ENCODE peak calls at places on chromosomes 3 and 15, in ten cellular contexts. One of them, this sample, is unnamed.

GRCh38 chr15:80585544-80586018 is 109.5 kb upstream of the ABHD17C start:
- DNase-seq in anterior cingulate cortex: no peak
- DNase-seq in AG10803: no peak
- DNase-seq in left kidney: no peak
- DNase-seq in left cardiac atrium: no peak
- DNase-seq in SK-N-SH: no peak
- DNase-seq in activated CD8-positive, alpha-beta memory T cell treated with anti-CD3 and anti-CD28 coated beads for 48 hours: no peak
- DNase-seq in left colon: peak
- DNase-seq in sciatic nerve: no peak
- DNase-seq in T-helper 2 cell treated with Interferon-gamma antibody and Interleukin-4, amounts not matched to agents 5 μg/mL and 100 μg/mL, for 36 hours: no peak
- DNase-seq in this sample: no peak

GRCh38 chr3:194271459-194272035 is 79.6 kb downstream of the CPN2 start:
- DNase-seq in anterior cingulate cortex: no peak
- DNase-seq in AG10803: no peak
- DNase-seq in left kidney: no peak
- DNase-seq in left cardiac atrium: no peak
- DNase-seq in SK-N-SH: no peak
- DNase-seq in activated CD8-positive, alpha-beta memory T cell treated with anti-CD3 and anti-CD28 coated beads for 48 hours: no peak
- DNase-seq in left colon: no peak
- DNase-seq in sciatic nerve: no peak
- DNase-seq in T-helper 2 cell treated with Interferon-gamma antibody and Interleukin-4, amounts not matched to agents 5 μg/mL and 100 μg/mL, for 36 hours: no peak
- DNase-seq in this sample: no peak

GRCh38 chr3:186361612-186362408 is at the start of gene DGKG:
- DNase-seq in anterior cingulate cortex: peak
- DNase-seq in AG10803: no peak
- DNase-seq in left kidney: peak
- DNase-seq in left cardiac atrium: peak
- DNase-seq in SK-N-SH: peak
- DNase-seq in activated CD8-positive, alpha-beta memory T cell treated with anti-CD3 and anti-CD28 coated beads for 48 hours: peak
- DNase-seq in left colon: peak
- DNase-seq in sciatic nerve: peak
- DNase-seq in T-helper 2 cell treated with Interferon-gamma antibody and Interleukin-4, amounts not matched to agents 5 μg/mL and 100 μg/mL, for 36 hours: no peak
- DNase-seq in this sample: peak

GRCh38 chr3:59444293-59444671 is 394.5 kb upstream of the CFAP20DC start:
- DNase-seq in anterior cingulate cortex: no peak
- DNase-seq in AG10803: no peak
- DNase-seq in left kidney: no peak
- DNase-seq in left cardiac atrium: no peak
- DNase-seq in SK-N-SH: no peak
- DNase-seq in activated CD8-positive, alpha-beta memory T cell treated with anti-CD3 and anti-CD28 coated beads for 48 hours: no peak
- DNase-seq in left colon: no peak
- DNase-seq in sciatic nerve: no peak
- DNase-seq in T-helper 2 cell treated with Interferon-gamma antibody and Interleukin-4, amounts not matched to agents 5 μg/mL and 100 μg/mL, for 36 hours: peak
- DNase-seq in this sample: no peak

GRCh38 chr3:82973810-82974209 is 1212.4 kb upstream of the GBE1 start:
- DNase-seq in anterior cingulate cortex: no peak
- DNase-seq in AG10803: no peak
- DNase-seq in left kidney: no peak
- DNase-seq in left cardiac atrium: no peak
- DNase-seq in SK-N-SH: no peak
- DNase-seq in activated CD8-positive, alpha-beta memory T cell treated with anti-CD3 and anti-CD28 coated beads for 48 hours: no peak
- DNase-seq in left colon: no peak
- DNase-seq in sciatic nerve: no peak
- DNase-seq in T-helper 2 cell treated with Interferon-gamma antibody and Interleukin-4, amounts not matched to agents 5 μg/mL and 100 μg/mL, for 36 hours: no peak
- DNase-seq in this sample: no peak

GRCh38 chr15:83380026-83380425 is 67.1 kb upstream of the SH3GL3 start:
- DNase-seq in anterior cingulate cortex: no peak
- DNase-seq in AG10803: peak
- DNase-seq in left kidney: no peak
- DNase-seq in left cardiac atrium: no peak
- DNase-seq in SK-N-SH: no peak
- DNase-seq in activated CD8-positive, alpha-beta memory T cell treated with anti-CD3 and anti-CD28 coated beads for 48 hours: no peak
- DNase-seq in left colon: no peak
- DNase-seq in sciatic nerve: no peak
- DNase-seq in T-helper 2 cell treated with Interferon-gamma antibody and Interleukin-4, amounts not matched to agents 5 μg/mL and 100 μg/mL, for 36 hours: no peak
- DNase-seq in this sample: no peak

GRCh38 chr3:185470323-185470722 is 28.5 kb downstream of the TMEM41A start:
- DNase-seq in anterior cingulate cortex: no peak
- DNase-seq in AG10803: no peak
- DNase-seq in left kidney: no peak
- DNase-seq in left cardiac atrium: no peak
- DNase-seq in SK-N-SH: no peak
- DNase-seq in activated CD8-positive, alpha-beta memory T cell treated with anti-CD3 and anti-CD28 coated beads for 48 hours: no peak
- DNase-seq in left colon: no peak
- DNase-seq in sciatic nerve: no peak
- DNase-seq in T-helper 2 cell treated with Interferon-gamma antibody and Interleukin-4, amounts not matched to agents 5 μg/mL and 100 μg/mL, for 36 hours: no peak
- DNase-seq in this sample: no peak

GRCh38 chr3:136197159-136197715 is 1.1 kb upstream of the MSL2 start:
- DNase-seq in anterior cingulate cortex: no peak
- DNase-seq in AG10803: no peak
- DNase-seq in left kidney: no peak
- DNase-seq in left cardiac atrium: no peak
- DNase-seq in SK-N-SH: no peak
- DNase-seq in activated CD8-positive, alpha-beta memory T cell treated with anti-CD3 and anti-CD28 coated beads for 48 hours: no peak
- DNase-seq in left colon: no peak
- DNase-seq in sciatic nerve: no peak
- DNase-seq in T-helper 2 cell treated with Interferon-gamma antibody and Interleukin-4, amounts not matched to agents 5 μg/mL and 100 μg/mL, for 36 hours: no peak
- DNase-seq in this sample: no peak

GRCh38 chr3:187165144-187165543 is 25.8 kb upstream of the RPL39L start:
- DNase-seq in anterior cingulate cortex: peak
- DNase-seq in AG10803: peak
- DNase-seq in left kidney: peak
- DNase-seq in left cardiac atrium: no peak
- DNase-seq in SK-N-SH: peak
- DNase-seq in activated CD8-positive, alpha-beta memory T cell treated with anti-CD3 and anti-CD28 coated beads for 48 hours: no peak
- DNase-seq in left colon: no peak
- DNase-seq in sciatic nerve: no peak
- DNase-seq in T-helper 2 cell treated with Interferon-gamma antibody and Interleukin-4, amounts not matched to agents 5 μg/mL and 100 μg/mL, for 36 hours: peak
- DNase-seq in this sample: no peak

GRCh38 chr15:80404719-80405553 is 754 bp downstream of the ARNT2 start:
- DNase-seq in anterior cingulate cortex: no peak
- DNase-seq in AG10803: no peak
- DNase-seq in left kidney: peak
- DNase-seq in left cardiac atrium: peak
- DNase-seq in SK-N-SH: peak
- DNase-seq in activated CD8-positive, alpha-beta memory T cell treated with anti-CD3 and anti-CD28 coated beads for 48 hours: no peak
- DNase-seq in left colon: peak
- DNase-seq in sciatic nerve: peak
- DNase-seq in T-helper 2 cell treated with Interferon-gamma antibody and Interleukin-4, amounts not matched to agents 5 μg/mL and 100 μg/mL, for 36 hours: no peak
- DNase-seq in this sample: no peak

GRCh38 chr15:69328739-69329138 is 30.0 kb downstream of the PAQR5 start:
- DNase-seq in anterior cingulate cortex: no peak
- DNase-seq in AG10803: no peak
- DNase-seq in left kidney: peak
- DNase-seq in left cardiac atrium: no peak
- DNase-seq in SK-N-SH: no peak
- DNase-seq in activated CD8-positive, alpha-beta memory T cell treated with anti-CD3 and anti-CD28 coated beads for 48 hours: no peak
- DNase-seq in left colon: peak
- DNase-seq in sciatic nerve: no peak
- DNase-seq in T-helper 2 cell treated with Interferon-gamma antibody and Interleukin-4, amounts not matched to agents 5 μg/mL and 100 μg/mL, for 36 hours: no peak
- DNase-seq in this sample: no peak

GRCh38 chr3:128229077-128229837 is 76.0 kb downstream of the EEFSEC start:
- DNase-seq in anterior cingulate cortex: no peak
- DNase-seq in AG10803: no peak
- DNase-seq in left kidney: no peak
- DNase-seq in left cardiac atrium: no peak
- DNase-seq in SK-N-SH: no peak
- DNase-seq in activated CD8-positive, alpha-beta memory T cell treated with anti-CD3 and anti-CD28 coated beads for 48 hours: no peak
- DNase-seq in left colon: no peak
- DNase-seq in sciatic nerve: no peak
- DNase-seq in T-helper 2 cell treated with Interferon-gamma antibody and Interleukin-4, amounts not matched to agents 5 μg/mL and 100 μg/mL, for 36 hours: no peak
- DNase-seq in this sample: no peak

GRCh38 chr3:33791477-33792166 is 6.8 kb upstream of the PDCD6IP start:
- DNase-seq in anterior cingulate cortex: no peak
- DNase-seq in AG10803: no peak
- DNase-seq in left kidney: no peak
- DNase-seq in left cardiac atrium: no peak
- DNase-seq in SK-N-SH: no peak
- DNase-seq in activated CD8-positive, alpha-beta memory T cell treated with anti-CD3 and anti-CD28 coated beads for 48 hours: no peak
- DNase-seq in left colon: peak
- DNase-seq in sciatic nerve: no peak
- DNase-seq in T-helper 2 cell treated with Interferon-gamma antibody and Interleukin-4, amounts not matched to agents 5 μg/mL and 100 μg/mL, for 36 hours: peak
- DNase-seq in this sample: no peak

GRCh38 chr15:85737061-85737460 is 57.7 kb downstream of the KLHL25 start:
- DNase-seq in anterior cingulate cortex: no peak
- DNase-seq in AG10803: no peak
- DNase-seq in left kidney: no peak
- DNase-seq in left cardiac atrium: no peak
- DNase-seq in SK-N-SH: no peak
- DNase-seq in activated CD8-positive, alpha-beta memory T cell treated with anti-CD3 and anti-CD28 coated beads for 48 hours: no peak
- DNase-seq in left colon: no peak
- DNase-seq in sciatic nerve: no peak
- DNase-seq in T-helper 2 cell treated with Interferon-gamma antibody and Interleukin-4, amounts not matched to agents 5 μg/mL and 100 μg/mL, for 36 hours: no peak
- DNase-seq in this sample: no peak

GRCh38 chr15:54273928-54274327 is 295.7 kb downstream of the UNC13C start:
- DNase-seq in anterior cingulate cortex: no peak
- DNase-seq in AG10803: no peak
- DNase-seq in left kidney: no peak
- DNase-seq in left cardiac atrium: no peak
- DNase-seq in SK-N-SH: peak
- DNase-seq in activated CD8-positive, alpha-beta memory T cell treated with anti-CD3 and anti-CD28 coated beads for 48 hours: no peak
- DNase-seq in left colon: no peak
- DNase-seq in sciatic nerve: no peak
- DNase-seq in T-helper 2 cell treated with Interferon-gamma antibody and Interleukin-4, amounts not matched to agents 5 μg/mL and 100 μg/mL, for 36 hours: no peak
- DNase-seq in this sample: no peak

GRCh38 chr3:178139116-178139515 is 397.1 kb upstream of the KCNMB2 start:
- DNase-seq in anterior cingulate cortex: no peak
- DNase-seq in AG10803: peak
- DNase-seq in left kidney: no peak
- DNase-seq in left cardiac atrium: no peak
- DNase-seq in SK-N-SH: no peak
- DNase-seq in activated CD8-positive, alpha-beta memory T cell treated with anti-CD3 and anti-CD28 coated beads for 48 hours: no peak
- DNase-seq in left colon: no peak
- DNase-seq in sciatic nerve: no peak
- DNase-seq in T-helper 2 cell treated with Interferon-gamma antibody and Interleukin-4, amounts not matched to agents 5 μg/mL and 100 μg/mL, for 36 hours: no peak
- DNase-seq in this sample: no peak

GRCh38 chr3:117488983-117489382 is 779.4 kb downstream of the TUSC7 start:
- DNase-seq in anterior cingulate cortex: no peak
- DNase-seq in AG10803: no peak
- DNase-seq in left kidney: no peak
- DNase-seq in left cardiac atrium: no peak
- DNase-seq in SK-N-SH: no peak
- DNase-seq in activated CD8-positive, alpha-beta memory T cell treated with anti-CD3 and anti-CD28 coated beads for 48 hours: no peak
- DNase-seq in left colon: no peak
- DNase-seq in sciatic nerve: no peak
- DNase-seq in T-helper 2 cell treated with Interferon-gamma antibody and Interleukin-4, amounts not matched to agents 5 μg/mL and 100 μg/mL, for 36 hours: no peak
- DNase-seq in this sample: no peak

GRCh38 chr15:69623521-69624513 is 171.2 kb downstream of the RPLP1 start:
- DNase-seq in anterior cingulate cortex: no peak
- DNase-seq in AG10803: no peak
- DNase-seq in left kidney: no peak
- DNase-seq in left cardiac atrium: no peak
- DNase-seq in SK-N-SH: no peak
- DNase-seq in activated CD8-positive, alpha-beta memory T cell treated with anti-CD3 and anti-CD28 coated beads for 48 hours: no peak
- DNase-seq in left colon: peak
- DNase-seq in sciatic nerve: no peak
- DNase-seq in T-helper 2 cell treated with Interferon-gamma antibody and Interleukin-4, amounts not matched to agents 5 μg/mL and 100 μg/mL, for 36 hours: no peak
- DNase-seq in this sample: no peak

GRCh38 chr15:66498501-66499386 is 1.2 kb upstream of the SNAPC5 start:
- DNase-seq in anterior cingulate cortex: no peak
- DNase-seq in AG10803: peak
- DNase-seq in left kidney: peak
- DNase-seq in left cardiac atrium: no peak
- DNase-seq in SK-N-SH: peak
- DNase-seq in activated CD8-positive, alpha-beta memory T cell treated with anti-CD3 and anti-CD28 coated beads for 48 hours: no peak
- DNase-seq in left colon: no peak
- DNase-seq in sciatic nerve: no peak
- DNase-seq in T-helper 2 cell treated with Interferon-gamma antibody and Interleukin-4, amounts not matched to agents 5 μg/mL and 100 μg/mL, for 36 hours: no peak
- DNase-seq in this sample: no peak

GRCh38 chr3:173711619-173712018 is 314.1 kb downstream of the NLGN1 start:
- DNase-seq in anterior cingulate cortex: no peak
- DNase-seq in AG10803: no peak
- DNase-seq in left kidney: no peak
- DNase-seq in left cardiac atrium: no peak
- DNase-seq in SK-N-SH: no peak
- DNase-seq in activated CD8-positive, alpha-beta memory T cell treated with anti-CD3 and anti-CD28 coated beads for 48 hours: no peak
- DNase-seq in left colon: no peak
- DNase-seq in sciatic nerve: no peak
- DNase-seq in T-helper 2 cell treated with Interferon-gamma antibody and Interleukin-4, amounts not matched to agents 5 μg/mL and 100 μg/mL, for 36 hours: no peak
- DNase-seq in this sample: no peak

GRCh38 chr3:23537006-23537620 is 268.6 kb upstream of the UBE2E1 start:
- DNase-seq in anterior cingulate cortex: no peak
- DNase-seq in AG10803: no peak
- DNase-seq in left kidney: peak
- DNase-seq in left cardiac atrium: no peak
- DNase-seq in SK-N-SH: no peak
- DNase-seq in activated CD8-positive, alpha-beta memory T cell treated with anti-CD3 and anti-CD28 coated beads for 48 hours: no peak
- DNase-seq in left colon: no peak
- DNase-seq in sciatic nerve: no peak
- DNase-seq in T-helper 2 cell treated with Interferon-gamma antibody and Interleukin-4, amounts not matched to agents 5 μg/mL and 100 μg/mL, for 36 hours: no peak
- DNase-seq in this sample: no peak

GRCh38 chr3:58025824-58026579 is 17.8 kb downstream of the FLNB start:
- DNase-seq in anterior cingulate cortex: no peak
- DNase-seq in AG10803: no peak
- DNase-seq in left kidney: peak
- DNase-seq in left cardiac atrium: no peak
- DNase-seq in SK-N-SH: peak
- DNase-seq in activated CD8-positive, alpha-beta memory T cell treated with anti-CD3 and anti-CD28 coated beads for 48 hours: no peak
- DNase-seq in left colon: peak
- DNase-seq in sciatic nerve: no peak
- DNase-seq in T-helper 2 cell treated with Interferon-gamma antibody and Interleukin-4, amounts not matched to agents 5 μg/mL and 100 μg/mL, for 36 hours: no peak
- DNase-seq in this sample: peak

GRCh38 chr3:100947119-100947518 is 46.1 kb downstream of the ABI3BP start:
- DNase-seq in anterior cingulate cortex: no peak
- DNase-seq in AG10803: no peak
- DNase-seq in left kidney: no peak
- DNase-seq in left cardiac atrium: no peak
- DNase-seq in SK-N-SH: no peak
- DNase-seq in activated CD8-positive, alpha-beta memory T cell treated with anti-CD3 and anti-CD28 coated beads for 48 hours: no peak
- DNase-seq in left colon: no peak
- DNase-seq in sciatic nerve: no peak
- DNase-seq in T-helper 2 cell treated with Interferon-gamma antibody and Interleukin-4, amounts not matched to agents 5 μg/mL and 100 μg/mL, for 36 hours: no peak
- DNase-seq in this sample: no peak

GRCh38 chr15:60469893-60470641 is 8.9 kb downstream of the ICE2 start:
- DNase-seq in anterior cingulate cortex: no peak
- DNase-seq in AG10803: peak
- DNase-seq in left kidney: no peak
- DNase-seq in left cardiac atrium: no peak
- DNase-seq in SK-N-SH: no peak
- DNase-seq in activated CD8-positive, alpha-beta memory T cell treated with anti-CD3 and anti-CD28 coated beads for 48 hours: no peak
- DNase-seq in left colon: no peak
- DNase-seq in sciatic nerve: no peak
- DNase-seq in T-helper 2 cell treated with Interferon-gamma antibody and Interleukin-4, amounts not matched to agents 5 μg/mL and 100 μg/mL, for 36 hours: no peak
- DNase-seq in this sample: no peak

GRCh38 chr3:52434491-52435115 is 10.3 kb downstream of the SEMA3G start:
- DNase-seq in anterior cingulate cortex: no peak
- DNase-seq in AG10803: no peak
- DNase-seq in left kidney: no peak
- DNase-seq in left cardiac atrium: no peak
- DNase-seq in SK-N-SH: peak
- DNase-seq in activated CD8-positive, alpha-beta memory T cell treated with anti-CD3 and anti-CD28 coated beads for 48 hours: no peak
- DNase-seq in left colon: no peak
- DNase-seq in sciatic nerve: peak
- DNase-seq in T-helper 2 cell treated with Interferon-gamma antibody and Interleukin-4, amounts not matched to agents 5 μg/mL and 100 μg/mL, for 36 hours: no peak
- DNase-seq in this sample: peak

GRCh38 chr3:53250453-53250852 is 5.4 kb downstream of the TKT start:
- DNase-seq in anterior cingulate cortex: no peak
- DNase-seq in AG10803: peak
- DNase-seq in left kidney: no peak
- DNase-seq in left cardiac atrium: no peak
- DNase-seq in SK-N-SH: no peak
- DNase-seq in activated CD8-positive, alpha-beta memory T cell treated with anti-CD3 and anti-CD28 coated beads for 48 hours: no peak
- DNase-seq in left colon: no peak
- DNase-seq in sciatic nerve: no peak
- DNase-seq in T-helper 2 cell treated with Interferon-gamma antibody and Interleukin-4, amounts not matched to agents 5 μg/mL and 100 μg/mL, for 36 hours: no peak
- DNase-seq in this sample: no peak

GRCh38 chr3:135491478-135491877 is 474.1 kb upstream of the PPP2R3A start:
- DNase-seq in anterior cingulate cortex: no peak
- DNase-seq in AG10803: no peak
- DNase-seq in left kidney: no peak
- DNase-seq in left cardiac atrium: no peak
- DNase-seq in SK-N-SH: no peak
- DNase-seq in activated CD8-positive, alpha-beta memory T cell treated with anti-CD3 and anti-CD28 coated beads for 48 hours: no peak
- DNase-seq in left colon: no peak
- DNase-seq in sciatic nerve: no peak
- DNase-seq in T-helper 2 cell treated with Interferon-gamma antibody and Interleukin-4, amounts not matched to agents 5 μg/mL and 100 μg/mL, for 36 hours: no peak
- DNase-seq in this sample: no peak

GRCh38 chr3:57757642-57758297 is 1.7 kb downstream of the SLMAP start:
- DNase-seq in anterior cingulate cortex: no peak
- DNase-seq in AG10803: no peak
- DNase-seq in left kidney: peak
- DNase-seq in left cardiac atrium: no peak
- DNase-seq in SK-N-SH: peak
- DNase-seq in activated CD8-positive, alpha-beta memory T cell treated with anti-CD3 and anti-CD28 coated beads for 48 hours: no peak
- DNase-seq in left colon: peak
- DNase-seq in sciatic nerve: no peak
- DNase-seq in T-helper 2 cell treated with Interferon-gamma antibody and Interleukin-4, amounts not matched to agents 5 μg/mL and 100 μg/mL, for 36 hours: no peak
- DNase-seq in this sample: no peak

This sample was measured in sigmoid colon.